ENCODE peak calls at places on chromosomes 16 and 17, in nine cellular contexts. Q is right lobe of liver, P is tibial nerve, O is HAP-1, E is stomach, W is heart right ventricle, B is GM23248, M is lung, D is heart left ventricle. S is an unnamed sample.

GRCh38 chr16:1678500-1679098 is 520 bp downstream of the JPT2 start:
- DNase-seq in E (peak; percentile 50), D (peak; percentile 72), W (peak; percentile 29), O (peak; percentile 50), M (peak; percentile 38), P (peak; percentile 20), Q (peak; percentile 70), B (peak; percentile 69), S (peak; percentile 7)

GRCh38 chr16:12087901-12088364 is 111.4 kb downstream of the SNX29 start:
- DNase-seq in O (peak; percentile 45), Q (peak; percentile 38), B (no peak), D (no peak), E (peak; percentile 34), M (no peak), W (peak; percentile 42), P (no peak), S (no peak)

GRCh38 chr17:65175952-65176351 is 38.8 kb downstream of the RGS9 start:
- DNase-seq in B (no peak), M (no peak), D (no peak), Q (no peak), E (no peak), W (no peak), O (no peak), P (no peak), S (no peak)

GRCh38 chr17:14903810-14904209 is 361.3 kb downstream of the PMP22 start:
- DNase-seq in Q (no peak), W (no peak), E (no peak), P (no peak), O (no peak), D (no peak), B (peak; percentile 13), M (no peak), S (no peak)

GRCh38 chr16:73735954-73736353 is 560.7 kb upstream of the PSMD7 start:
- DNase-seq in M (no peak), E (no peak), D (no peak), W (no peak), Q (no peak), O (no peak), B (no peak), P (no peak), S (no peak)

GRCh38 chr17:17855976-17856375 is 19.2 kb upstream of the SREBF1 start:
- DNase-seq in M (no peak), B (peak; percentile 36), D (no peak), P (no peak), O (no peak), E (no peak), W (no peak), Q (no peak), S (no peak)

GRCh38 chr17:83080641-83081560 is 1.5 kb downstream of the METRNL start:
- DNase-seq in D (peak; percentile 76), M (no peak), W (no peak), E (peak; percentile 45), O (peak; percentile 36), Q (no peak), B (peak; percentile 75), P (no peak), S (no peak)

GRCh38 chr16:80836846-80837245 is 32.4 kb upstream of the CDYL2 start:
- DNase-seq in P (no peak), W (no peak), E (no peak), M (no peak), Q (no peak), O (no peak), D (no peak), B (peak; percentile 3), S (no peak)

GRCh38 chr16:4313563-4314531 is 2.0 kb upstream of the GLIS2 start:
- DNase-seq in M (peak; percentile 76), B (peak; percentile 52), Q (no peak), W (peak; percentile 54), O (peak; percentile 83), D (no peak), E (peak; percentile 72), P (no peak), S (no peak)

GRCh38 chr17:68290955-68291835 is at the start of the genes ARSG and SLC16A6:
- DNase-seq in O (peak; percentile 91), E (peak; percentile 64), B (peak; percentile 72), W (peak; percentile 38), M (peak; percentile 57), P (peak; percentile 23), D (peak; percentile 84), Q (peak; percentile 63), S (peak; percentile 76)

GRCh38 chr17:40315678-40316570 is 6.9 kb downstream of the RARA start:
- DNase-seq in O (no peak), P (peak; percentile 9), M (no peak), Q (no peak), B (no peak), W (no peak), E (peak; percentile 25), D (no peak), S (no peak)

GRCh38 chr17:39222151-39222550 is 3.6 kb downstream of the STAC2 start:
- DNase-seq in B (no peak), O (no peak), P (no peak), D (no peak), W (no peak), Q (no peak), E (no peak), M (no peak), S (no peak)

GRCh38 chr16:17469011-17469741 is 1.6 kb downstream of the XYLT1 start:
- DNase-seq in D (no peak), O (no peak), W (no peak), Q (peak; percentile 39), P (no peak), B (peak; percentile 89), M (no peak), E (no peak), S (no peak)

GRCh38 chr17:32865141-32865540 is 11.8 kb downstream of the MYO1D start:
- DNase-seq in M (no peak), D (no peak), E (no peak), O (no peak), B (no peak), P (no peak), Q (no peak), W (no peak), S (no peak)

GRCh38 chr16:24873028-24873427 is 27.3 kb downstream of the SLC5A11 start:
- DNase-seq in Q (no peak), O (no peak), P (no peak), W (no peak), M (no peak), E (no peak), D (no peak), B (no peak), S (no peak)
- H3K27me3 ChIP-seq in Q (no peaks in the 10 kb centered on the region), O (no peaks in the 10 kb centered on the region), P (no peaks in the 10 kb centered on the region), W (no peaks in the 10 kb centered on the region), M (no peaks in the 10 kb centered on the region), E (no peaks in the 10 kb centered on the region), D (no peaks in the 10 kb centered on the region), B (no peaks in the 10 kb centered on the region), S (no peaks in the 10 kb centered on the region)

DNA sequence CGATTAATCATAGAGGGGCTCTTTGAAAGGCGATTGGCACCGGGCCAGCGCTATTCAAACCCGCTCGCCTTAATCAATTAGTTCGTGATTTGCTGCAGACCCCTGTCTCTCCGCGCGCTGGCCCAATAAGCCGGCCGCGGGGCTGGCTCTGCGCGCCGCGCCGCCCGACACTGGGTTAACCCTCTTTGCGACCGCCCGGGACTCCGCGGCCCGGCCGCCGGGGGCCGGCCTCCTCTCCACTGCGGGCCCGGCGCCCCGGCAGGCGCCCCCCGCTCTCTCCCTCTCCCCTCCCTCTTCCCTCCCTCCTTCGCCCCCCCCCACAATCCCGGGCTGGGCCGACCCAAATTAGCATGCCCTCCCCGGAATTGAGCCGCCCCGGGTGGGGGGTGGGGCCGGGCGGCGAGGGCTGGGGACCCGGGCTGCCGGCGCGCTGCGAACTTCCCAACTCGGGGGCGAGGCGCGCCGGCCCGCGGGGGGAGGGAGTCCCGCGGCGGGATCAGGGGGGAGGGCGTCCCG is 423 bp upstream of the SALL1 start:
- DNase-seq in P (no peak), M (no peak), B (peak; percentile 91), D (no peak), E (peak; percentile 39), Q (peak; percentile 93), O (peak; percentile 94), W (peak; percentile 53), S (no peak)
- H3K27me3 ChIP-seq in P (no peaks in the 10 kb centered on the region), M (peaks cover 47% of the 10 kb centered on the region), B (no peaks in the 10 kb centered on the region), D (peaks cover 73% of the 10 kb centered on the region), E (peaks cover 98% of the 10 kb centered on the region), Q (no peaks in the 10 kb centered on the region), O (no peaks in the 10 kb centered on the region), W (peaks cover 96% of the 10 kb centered on the region), S (peaks cover 91% of the 10 kb centered on the region)

DNA sequence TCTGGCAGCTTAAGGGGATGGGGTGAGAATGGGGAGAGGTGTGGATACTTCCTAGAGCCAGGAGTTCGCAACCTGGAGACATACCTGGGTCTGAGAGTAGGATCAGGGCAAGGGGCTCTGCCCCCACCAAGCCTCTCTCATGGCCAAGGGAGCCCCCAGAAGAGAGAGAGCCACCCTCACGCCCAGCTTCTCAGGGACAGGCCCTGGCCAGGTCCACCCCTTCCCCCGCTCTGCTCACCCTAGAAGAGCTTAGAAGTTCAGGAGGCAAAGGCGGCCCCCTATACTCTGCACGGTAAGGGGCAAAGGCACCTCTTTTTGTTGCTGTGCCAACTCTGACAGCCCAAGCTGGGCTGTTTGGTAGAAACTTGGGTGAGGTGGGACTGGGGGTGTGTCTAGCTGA is 69.3 kb upstream of the TMEM97 start:
- DNase-seq in E (no peak), O (no peak), B (no peak), W (no peak), Q (no peak), D (no peak), M (no peak), P (no peak), S (no peak)
- H3K27me3 ChIP-seq in E (peaks cover 43% of the 10 kb centered on the region), O (no peaks in the 10 kb centered on the region), B (no peaks in the 10 kb centered on the region), W (peaks cover 12% of the 10 kb centered on the region), Q (no peaks in the 10 kb centered on the region), D (no peaks in the 10 kb centered on the region), M (no peaks in the 10 kb centered on the region), P (no peaks in the 10 kb centered on the region), S (peaks cover 15% of the 10 kb centered on the region)

GRCh38 chr16:85167589-85168537 is 55.6 kb upstream of the CIBAR2 start:
- DNase-seq in W (no peak), B (no peak), M (no peak), Q (peak; percentile 72), E (no peak), D (peak; percentile 42), O (no peak), P (no peak), S (no peak)

GRCh38 chr16:85166699-85167588 is 54.7 kb upstream of the CIBAR2 start:
- DNase-seq in D (peak; percentile 47), P (no peak), E (no peak), W (no peak), B (no peak), M (no peak), Q (peak; percentile 80), O (no peak), S (no peak)

GRCh38 chr16:85166281-85166680 is 54.0 kb upstream of the CIBAR2 start:
- DNase-seq in E (no peak), B (no peak), D (peak; percentile 20), W (no peak), P (no peak), Q (no peak), M (no peak), O (no peak), S (no peak)

GRCh38 chr16:85164838-85165516 is 52.7 kb upstream of the CIBAR2 start:
- DNase-seq in M (no peak), E (no peak), W (no peak), D (peak; percentile 40), O (no peak), B (no peak), P (peak; percentile 65), Q (no peak), S (no peak)

DNA sequence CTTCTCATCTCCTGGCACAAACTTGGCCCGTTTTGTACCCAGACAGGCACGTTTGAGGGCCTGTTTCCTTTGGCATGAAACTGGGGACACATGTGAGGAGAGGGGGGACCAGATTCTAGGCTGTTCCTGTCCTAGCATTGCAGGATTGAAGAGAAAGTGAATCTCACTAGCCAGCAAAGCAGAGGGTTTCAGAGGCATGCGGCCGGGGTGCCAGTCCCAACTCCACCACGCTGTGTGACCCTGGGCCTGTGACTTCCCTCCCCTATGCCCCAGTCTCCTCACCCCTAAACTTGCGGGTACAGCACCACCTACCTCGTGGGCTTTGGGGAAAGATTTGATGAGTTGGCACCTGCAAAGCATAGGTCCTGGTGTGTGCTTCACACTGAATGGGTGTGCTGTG is 53.5 kb upstream of the CIBAR2 start:
- DNase-seq in M (no peak), W (no peak), P (no peak), E (no peak), B (no peak), O (no peak), Q (no peak), D (peak; percentile 10), S (no peak)
- H3K27me3 ChIP-seq in M (no peaks in the 10 kb centered on the region), W (no peaks in the 10 kb centered on the region), P (no peaks in the 10 kb centered on the region), E (peaks cover 31% of the 10 kb centered on the region), B (no peaks in the 10 kb centered on the region), O (no peaks in the 10 kb centered on the region), Q (no peaks in the 10 kb centered on the region), D (no peaks in the 10 kb centered on the region), S (peaks cover 21% of the 10 kb centered on the region)

S was measured in CD4-positive, alpha-beta T cell.